ENCODE peak calls at places on chromosome 11, in seven cellular contexts. One of them, this sample, is unnamed.

GRCh38 chr11:62504158-62504973 is 42.2 kb downstream of the AHNAK start:
- DNase-seq in transverse colon: no peak
- DNase-seq in prostate gland: no peak
- DNase-seq in uterus: no peak
- DNase-seq in heart left ventricle: no peak
- DNase-seq in psoas muscle: no peak
- DNase-seq in upper lobe of right lung: peak
- DNase-seq in this sample: no peak

GRCh38 chr11:107756553-107756952 is 44.7 kb upstream of the SLN start:
- DNase-seq in transverse colon: no peak
- DNase-seq in heart left ventricle: no peak
- DNase-seq in psoas muscle: no peak
- DNase-seq in prostate gland: no peak
- DNase-seq in uterus: no peak
- DNase-seq in upper lobe of right lung: no peak
- DNase-seq in this sample: no peak

GRCh38 chr11:120890921-120891320 is 133.0 kb upstream of the TBCEL start:
- DNase-seq in prostate gland: no peak
- DNase-seq in transverse colon: no peak
- DNase-seq in psoas muscle: no peak
- DNase-seq in heart left ventricle: no peak
- DNase-seq in upper lobe of right lung: no peak
- DNase-seq in uterus: no peak
- DNase-seq in this sample: no peak

GRCh38 chr11:2538951-2539735 is 94.3 kb downstream of the KCNQ1 start:
- DNase-seq in uterus: no peak
- DNase-seq in heart left ventricle: peak
- DNase-seq in transverse colon: peak
- DNase-seq in psoas muscle: peak
- DNase-seq in upper lobe of right lung: peak
- DNase-seq in prostate gland: no peak
- DNase-seq in this sample: peak

GRCh38 chr11:69114811-69115523 is 40.8 kb upstream of the SMIM38 start:
- DNase-seq in uterus: no peak
- DNase-seq in psoas muscle: no peak
- DNase-seq in heart left ventricle: no peak
- DNase-seq in upper lobe of right lung: no peak
- DNase-seq in prostate gland: peak
- DNase-seq in transverse colon: no peak
- DNase-seq in this sample: no peak

GRCh38 chr11:108788565-108789199 is 123.8 kb downstream of the DDX10 start:
- DNase-seq in prostate gland: no peak
- DNase-seq in heart left ventricle: no peak
- DNase-seq in psoas muscle: no peak
- DNase-seq in transverse colon: no peak
- DNase-seq in uterus: no peak
- DNase-seq in upper lobe of right lung: no peak
- DNase-seq in this sample: no peak

GRCh38 chr11:68852628-68853027 is 10.9 kb upstream of the CPT1A start:
- DNase-seq in transverse colon: no peak
- DNase-seq in upper lobe of right lung: peak
- DNase-seq in prostate gland: no peak
- DNase-seq in heart left ventricle: no peak
- DNase-seq in psoas muscle: no peak
- DNase-seq in uterus: no peak
- DNase-seq in this sample: no peak

GRCh38 chr11:130827697-130828377 is 88.4 kb downstream of the SNX19 start:
- DNase-seq in heart left ventricle: peak
- DNase-seq in prostate gland: no peak
- DNase-seq in psoas muscle: peak
- DNase-seq in uterus: peak
- DNase-seq in upper lobe of right lung: no peak
- DNase-seq in transverse colon: peak
- DNase-seq in this sample: peak

GRCh38 chr11:2911088-2912037 is 17.9 kb downstream of the PHLDA2 start:
- DNase-seq in upper lobe of right lung: no peak
- DNase-seq in psoas muscle: no peak
- DNase-seq in prostate gland: no peak
- DNase-seq in uterus: no peak
- DNase-seq in heart left ventricle: no peak
- DNase-seq in transverse colon: no peak
- DNase-seq in this sample: no peak

GRCh38 chr11:74720596-74721478 is 10.4 kb downstream of the CHRDL2 start:
- DNase-seq in transverse colon: peak
- DNase-seq in prostate gland: no peak
- DNase-seq in uterus: peak
- DNase-seq in heart left ventricle: peak
- DNase-seq in psoas muscle: peak
- DNase-seq in upper lobe of right lung: peak
- DNase-seq in this sample: peak

GRCh38 chr11:77074205-77074604 is 7.4 kb downstream of the CAPN5 start:
- DNase-seq in uterus: peak
- DNase-seq in upper lobe of right lung: peak
- DNase-seq in prostate gland: no peak
- DNase-seq in heart left ventricle: no peak
- DNase-seq in psoas muscle: no peak
- DNase-seq in transverse colon: peak
- DNase-seq in this sample: peak

GRCh38 chr11:111441443-111441842 is 62.4 kb upstream of the POU2AF1 start:
- DNase-seq in heart left ventricle: no peak
- DNase-seq in transverse colon: no peak
- DNase-seq in uterus: no peak
- DNase-seq in upper lobe of right lung: no peak
- DNase-seq in prostate gland: no peak
- DNase-seq in psoas muscle: no peak
- DNase-seq in this sample: no peak

GRCh38 chr11:34161812-34162506 is 56.5 kb downstream of the NAT10 start:
- DNase-seq in transverse colon: no peak
- DNase-seq in prostate gland: no peak
- DNase-seq in psoas muscle: peak
- DNase-seq in uterus: no peak
- DNase-seq in heart left ventricle: no peak
- DNase-seq in upper lobe of right lung: no peak
- DNase-seq in this sample: no peak

GRCh38 chr11:116312560-116313340 is 460.0 kb downstream of the BUD13 start:
- DNase-seq in heart left ventricle: peak
- DNase-seq in psoas muscle: peak
- DNase-seq in upper lobe of right lung: peak
- DNase-seq in uterus: peak
- DNase-seq in prostate gland: peak
- DNase-seq in transverse colon: peak
- DNase-seq in this sample: no peak

DNA sequence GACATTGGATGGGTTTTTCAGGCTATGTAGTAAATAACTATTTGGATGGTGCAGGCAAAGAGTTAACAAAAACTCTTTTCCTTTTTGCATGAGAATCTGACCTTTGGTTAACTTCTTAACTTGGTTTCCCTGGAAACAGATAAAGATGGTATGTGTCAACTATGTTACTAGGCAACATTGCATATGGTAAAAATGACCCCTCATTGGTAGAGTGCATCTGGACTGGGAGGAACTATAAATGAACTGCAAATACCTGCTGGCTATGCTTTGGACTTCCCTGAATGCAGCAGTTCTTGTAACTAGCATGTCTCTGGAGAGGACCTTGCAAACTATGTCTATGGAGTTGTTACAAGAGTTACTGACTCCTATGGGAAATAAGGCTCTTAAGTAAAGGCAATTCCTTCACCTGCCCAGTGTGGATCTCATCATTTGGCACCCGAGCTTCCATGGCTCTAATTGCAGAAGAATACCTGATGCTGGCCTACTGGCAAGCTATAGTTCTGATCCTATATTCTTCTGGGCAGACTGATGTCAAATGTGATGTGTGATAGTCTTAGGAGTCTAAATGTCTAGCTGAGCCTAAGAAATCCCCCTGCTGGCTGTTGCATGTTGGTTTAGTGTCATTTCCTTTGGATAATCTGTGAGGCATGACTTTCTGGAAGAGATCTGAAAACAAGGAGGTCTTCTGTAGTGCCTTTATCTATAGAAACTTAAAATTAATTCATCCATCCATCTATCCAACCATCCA is 126.7 kb upstream of the MTMR2 start:
- DNase-seq in uterus: no peak
- DNase-seq in psoas muscle: no peak
- DNase-seq in upper lobe of right lung: no peak
- DNase-seq in heart left ventricle: no peak
- DNase-seq in prostate gland: no peak
- DNase-seq in transverse colon: no peak
- DNase-seq in this sample: no peak
- H3K27ac ChIP-seq in uterus: no peak
- H3K27ac ChIP-seq in psoas muscle: no peak
- H3K27ac ChIP-seq in upper lobe of right lung: no peak
- H3K27ac ChIP-seq in heart left ventricle: no peak
- H3K27ac ChIP-seq in prostate gland: no peak
- H3K27ac ChIP-seq in transverse colon: no peak
- H3K27ac ChIP-seq in this sample: no peak

GRCh38 chr11:1205987-1206331 is 16.9 kb upstream of the MUC5B start:
- DNase-seq in transverse colon: no peak
- DNase-seq in prostate gland: no peak
- DNase-seq in upper lobe of right lung: peak
- DNase-seq in heart left ventricle: no peak
- DNase-seq in uterus: no peak
- DNase-seq in psoas muscle: no peak
- DNase-seq in this sample: no peak

GRCh38 chr11:1208361-1209261 is 14.3 kb upstream of the MUC5B start:
- DNase-seq in transverse colon: peak
- DNase-seq in upper lobe of right lung: peak
- DNase-seq in uterus: no peak
- DNase-seq in psoas muscle: peak
- DNase-seq in heart left ventricle: peak
- DNase-seq in prostate gland: no peak
- DNase-seq in this sample: no peak

GRCh38 chr11:1205121-1205986 is 17.5 kb upstream of the MUC5B start:
- DNase-seq in heart left ventricle: no peak
- DNase-seq in psoas muscle: no peak
- DNase-seq in uterus: no peak
- DNase-seq in prostate gland: no peak
- DNase-seq in upper lobe of right lung: peak
- DNase-seq in transverse colon: peak
- DNase-seq in this sample: no peak

GRCh38 chr11:1207451-1208360 is 15.2 kb upstream of the MUC5B start:
- DNase-seq in transverse colon: no peak
- DNase-seq in uterus: no peak
- DNase-seq in heart left ventricle: no peak
- DNase-seq in upper lobe of right lung: peak
- DNase-seq in prostate gland: no peak
- DNase-seq in psoas muscle: peak
- DNase-seq in this sample: no peak

GRCh38 chr11:1206391-1207271 is 16.2 kb upstream of the MUC5B start:
- DNase-seq in heart left ventricle: no peak
- DNase-seq in transverse colon: no peak
- DNase-seq in prostate gland: no peak
- DNase-seq in uterus: no peak
- DNase-seq in upper lobe of right lung: peak
- DNase-seq in psoas muscle: no peak
- DNase-seq in this sample: no peak
- TF ChIP-seq CTCF in heart left ventricle: no peak
- TF ChIP-seq CTCF in transverse colon: no peak
- TF ChIP-seq CTCF in prostate gland: no peak
- TF ChIP-seq CTCF in uterus: no peak
- TF ChIP-seq CTCF in upper lobe of right lung: no peak
- TF ChIP-seq CTCF in psoas muscle: no peak
- TF ChIP-seq CTCF in this sample: no peak

DNA sequence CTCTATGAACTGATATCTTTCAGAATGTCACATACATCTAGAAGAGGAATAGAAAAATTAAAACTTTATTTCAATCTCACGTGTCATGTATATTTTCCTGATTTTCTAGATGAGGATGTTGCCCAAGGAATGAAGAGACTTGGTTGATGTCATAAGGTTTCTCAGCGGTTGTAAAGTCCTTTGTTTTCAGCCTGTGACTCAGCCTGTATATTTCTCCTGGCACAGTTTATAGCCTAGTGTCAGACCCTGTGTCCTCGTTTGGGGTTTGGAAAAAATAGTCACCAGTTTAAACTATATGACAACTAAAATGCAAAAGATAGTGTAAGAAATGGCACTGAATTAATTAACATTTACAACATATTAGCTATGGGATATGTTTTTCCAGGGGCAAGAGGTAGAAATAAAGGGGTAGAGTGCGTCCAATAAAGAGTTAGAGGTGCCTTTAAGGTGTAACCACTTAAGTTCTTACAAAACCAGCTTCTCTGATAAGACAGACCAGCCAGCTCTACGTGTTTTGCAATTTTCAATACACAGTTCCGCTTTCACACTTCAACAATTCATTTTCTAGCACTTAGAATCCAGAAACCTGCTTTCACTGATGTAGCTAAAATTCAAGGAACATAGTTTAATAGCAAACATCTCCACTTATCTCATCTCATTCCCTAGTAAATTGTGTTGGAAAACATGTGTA is 1432.6 kb upstream of the TENM4 start:
- DNase-seq in upper lobe of right lung: no peak
- DNase-seq in transverse colon: no peak
- DNase-seq in heart left ventricle: no peak
- DNase-seq in prostate gland: no peak
- DNase-seq in uterus: no peak
- DNase-seq in psoas muscle: no peak
- DNase-seq in this sample: no peak
- H3K27ac ChIP-seq in upper lobe of right lung: no peak
- H3K27ac ChIP-seq in transverse colon: no peak
- H3K27ac ChIP-seq in heart left ventricle: no peak
- H3K27ac ChIP-seq in prostate gland: no peak
- H3K27ac ChIP-seq in uterus: no peak
- H3K27ac ChIP-seq in psoas muscle: no peak
- H3K27ac ChIP-seq in this sample: no peak

GRCh38 chr11:45654741-45655283 is 10.6 kb downstream of the CHST1 start:
- DNase-seq in heart left ventricle: no peak
- DNase-seq in upper lobe of right lung: no peak
- DNase-seq in uterus: no peak
- DNase-seq in prostate gland: no peak
- DNase-seq in psoas muscle: no peak
- DNase-seq in transverse colon: no peak
- DNase-seq in this sample: peak

GRCh38 chr11:45653277-45653676 is 12.1 kb downstream of the CHST1 start:
- DNase-seq in transverse colon: no peak
- DNase-seq in heart left ventricle: no peak
- DNase-seq in prostate gland: no peak
- DNase-seq in psoas muscle: no peak
- DNase-seq in upper lobe of right lung: peak
- DNase-seq in uterus: no peak
- DNase-seq in this sample: peak

GRCh38 chr11:45654242-45654641 is 11.2 kb downstream of the CHST1 start:
- DNase-seq in heart left ventricle: no peak
- DNase-seq in transverse colon: no peak
- DNase-seq in upper lobe of right lung: peak
- DNase-seq in uterus: no peak
- DNase-seq in psoas muscle: no peak
- DNase-seq in prostate gland: no peak
- DNase-seq in this sample: peak

GRCh38 chr11:45655831-45656230 is 9.6 kb downstream of the CHST1 start:
- DNase-seq in upper lobe of right lung: no peak
- DNase-seq in transverse colon: no peak
- DNase-seq in psoas muscle: no peak
- DNase-seq in prostate gland: no peak
- DNase-seq in heart left ventricle: no peak
- DNase-seq in uterus: no peak
- DNase-seq in this sample: peak

DNA sequence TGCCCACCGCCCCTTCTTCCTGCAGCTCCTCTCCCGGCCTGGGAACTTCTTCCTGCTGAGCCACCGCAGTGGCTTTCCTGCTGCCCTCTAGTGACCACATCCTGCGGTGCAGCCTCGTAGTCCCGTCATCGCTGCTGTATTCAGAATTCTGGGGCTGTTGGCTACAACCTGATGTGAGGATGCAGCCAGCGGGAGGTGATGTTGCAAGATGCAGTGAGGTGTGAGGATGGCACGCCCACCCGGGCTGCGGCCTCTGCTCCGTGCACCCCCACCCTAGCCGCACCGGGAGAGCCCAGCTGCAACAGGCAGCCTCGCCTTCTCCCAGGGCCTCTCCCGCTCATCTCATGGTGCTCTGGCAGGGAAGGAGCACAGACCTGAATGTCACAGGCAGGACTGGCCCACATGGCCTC is 10.1 kb downstream of the CHST1 start:
- DNase-seq in upper lobe of right lung: peak
- DNase-seq in prostate gland: peak
- DNase-seq in heart left ventricle: peak
- DNase-seq in psoas muscle: peak
- DNase-seq in uterus: peak
- DNase-seq in transverse colon: peak
- DNase-seq in this sample: peak
- TF ChIP-seq CTCF in upper lobe of right lung: peak
- TF ChIP-seq CTCF in prostate gland: peak
- TF ChIP-seq CTCF in heart left ventricle: peak
- TF ChIP-seq CTCF in psoas muscle: peak
- TF ChIP-seq CTCF in uterus: peak
- TF ChIP-seq CTCF in transverse colon: peak
- TF ChIP-seq CTCF in this sample: peak

This sample was measured in coronary artery.